ENCODE peak calls at places on chromosomes 1 and 21, in six cellular contexts. One of them, this sample, is unnamed.

GRCh38 chr21:33947451-33948095 is 32.0 kb upstream of the ATP5PO start:
- DNase-seq in astrocyte of the hippocampus: peak; percentile 97
- DNase-seq in GM23248: peak; percentile 99
- DNase-seq in left colon: peak; percentile 64
- DNase-seq in AG09319: peak; percentile 71
- DNase-seq in GM12892: no peak
- DNase-seq in this sample: peak; percentile 100

GRCh38 chr1:18097206-18097605 is 10.4 kb upstream of the IGSF21 start:
- DNase-seq in AG09319: no peak
- DNase-seq in GM23248: no peak
- DNase-seq in left colon: no peak
- DNase-seq in astrocyte of the hippocampus: no peak
- DNase-seq in GM12892: no peak
- DNase-seq in this sample: no peak

GRCh38 chr1:228267962-228268890 is 60.4 kb downstream of the OBSCN start:
- DNase-seq in GM12892: no peak
- DNase-seq in GM23248: no peak
- DNase-seq in AG09319: no peak
- DNase-seq in left colon: no peak
- DNase-seq in astrocyte of the hippocampus: no peak
- DNase-seq in this sample: no peak

GRCh38 chr1:182264187-182264586 is 127.4 kb downstream of the GLUL start:
- DNase-seq in left colon: no peak
- DNase-seq in AG09319: no peak
- DNase-seq in GM23248: no peak
- DNase-seq in GM12892: no peak
- DNase-seq in astrocyte of the hippocampus: no peak
- DNase-seq in this sample: no peak

GRCh38 chr1:175530981-175531380 is 212.4 kb downstream of the TNR start:
- DNase-seq in AG09319: no peak
- DNase-seq in GM12892: no peak
- DNase-seq in left colon: no peak
- DNase-seq in astrocyte of the hippocampus: no peak
- DNase-seq in GM23248: no peak
- DNase-seq in this sample: no peak

GRCh38 chr1:19682257-19682656 is 17.6 kb downstream of the HTR6 start:
- DNase-seq in GM12892: no peak
- DNase-seq in AG09319: peak; percentile 71
- DNase-seq in left colon: no peak
- DNase-seq in GM23248: peak; percentile 97
- DNase-seq in astrocyte of the hippocampus: peak; percentile 42
- DNase-seq in this sample: peak; percentile 21

GRCh38 chr1:246566808-246567154 is 525 bp downstream of the CNST start:
- DNase-seq in left colon: no peak
- DNase-seq in GM23248: no peak
- DNase-seq in GM12892: peak; percentile 34
- DNase-seq in AG09319: no peak
- DNase-seq in astrocyte of the hippocampus: no peak
- DNase-seq in this sample: peak; percentile 15

GRCh38 chr21:42434884-42435283 is 31.2 kb downstream of the UBASH3A start:
- DNase-seq in AG09319: no peak
- DNase-seq in GM12892: no peak
- DNase-seq in left colon: no peak
- DNase-seq in GM23248: no peak
- DNase-seq in astrocyte of the hippocampus: no peak
- DNase-seq in this sample: no peak

GRCh38 chr1:235999259-235999925 is 65.5 kb downstream of the NID1 start:
- DNase-seq in GM12892: peak; percentile 28
- DNase-seq in left colon: no peak
- DNase-seq in AG09319: peak; percentile 31
- DNase-seq in astrocyte of the hippocampus: peak; percentile 61
- DNase-seq in GM23248: peak; percentile 93
- DNase-seq in this sample: peak; percentile 78